ENCODE peak calls at places on chromosomes 12 and 14, in nine cellular contexts. C is GM20000; V is activated T-helper 1 cell treated with anti-CD3 and anti-CD28 coated beads, Interleukin-2, amount 50 U/mL, for 16 hours; O is GM12891; P is ELR; S is occipital lobe; X is NCI-H1436; E is B cell; B is HEK293T. R is an unnamed sample.

GRCh38 chr14:104192146-104192882 is 53.9 kb downstream of the KIF26A start:
- DNase-seq in C (no peak), O (no peak), B (no peak), P (no peak), V (no peak), X (no peak), E (no peak), S (no peak), R (no peak)

GRCh38 chr14:71358209-71358931 is 451.1 kb downstream of the PCNX1 start:
- DNase-seq in P (no peak), V (no peak), C (peak; percentile 35), B (no peak), E (no peak), S (no peak), O (no peak), X (no peak), R (no peak)

GRCh38 chr12:9365296-9365695 is 157.1 kb upstream of the PZP start:
- DNase-seq in P (peak; percentile 20), S (no peak), E (no peak), C (no peak), B (no peak), O (no peak), X (no peak), V (no peak), R (no peak)

GRCh38 chr14:70080081-70080480 is 108.7 kb downstream of the SLC8A3 start:
- DNase-seq in O (no peak), X (no peak), E (no peak), B (no peak), V (no peak), P (no peak), C (no peak), S (no peak), R (no peak)

GRCh38 chr12:111597731-111598636 is 1.1 kb downstream of the ATXN2 start:
- DNase-seq in S (peak; percentile 35), O (peak; percentile 41), E (peak; percentile 52), V (no peak), B (peak; percentile 44), C (peak; percentile 63), P (peak; percentile 56), X (peak; percentile 3), R (peak; percentile 57)

GRCh38 chr14:75831971-75832370 is 149.8 kb downstream of the TGFB3 start:
- DNase-seq in E (no peak), X (no peak), C (no peak), O (no peak), S (no peak), P (peak; percentile 45), B (no peak), V (no peak), R (no peak)

GRCh38 chr12:132471011-132471857 is 18.7 kb upstream of the FBRSL1 start:
- DNase-seq in C (no peak), E (no peak), O (no peak), B (no peak), X (no peak), V (no peak), P (no peak), S (no peak), R (no peak)

GRCh38 chr14:103594265-103594664 is 31.5 kb downstream of the COA8 start:
- DNase-seq in V (no peak), B (no peak), C (no peak), X (no peak), O (no peak), S (peak; percentile 80), E (no peak), P (peak; percentile 97), R (no peak)

GRCh38 chr12:2895511-2895910 is 4.8 kb downstream of the TULP3 start:
- DNase-seq in E (no peak), X (no peak), S (no peak), C (no peak), V (no peak), B (no peak), P (peak; percentile 57), O (no peak), R (no peak)

GRCh38 chr12:29264424-29264823 is 115.3 kb downstream of the FAR2 start:
- DNase-seq in S (no peak), C (no peak), X (no peak), O (no peak), B (no peak), V (no peak), P (no peak), E (no peak), R (no peak)

GRCh38 chr14:69879175-69880047 is at the start of gene SMOC1:
- DNase-seq in V (no peak), B (peak; percentile 93), S (peak; percentile 40), E (no peak), C (peak; percentile 75), O (peak; percentile 35), X (peak; percentile 40), P (no peak), R (no peak)

GRCh38 chr12:66832997-66833396 is 154.1 kb upstream of the GRIP1 start:
- DNase-seq in V (no peak), S (no peak), C (no peak), B (no peak), O (no peak), E (no peak), X (no peak), P (no peak), R (no peak)

GRCh38 chr14:45252356-45253069 is 489 bp downstream of the MIS18BP1 start:
- DNase-seq in X (no peak), P (peak; percentile 50), S (no peak), B (no peak), C (no peak), O (no peak), E (no peak), V (no peak), R (no peak)

GRCh38 chr12:94285954-94286579 is 137.7 kb downstream of the PLXNC1 start:
- DNase-seq in X (no peak), E (no peak), O (no peak), B (no peak), S (no peak), V (no peak), C (no peak), P (no peak), R (no peak)

GRCh38 chr12:47757840-47758583 is 668 bp downstream of the RAPGEF3 start:
- DNase-seq in B (no peak), X (no peak), V (no peak), E (no peak), O (no peak), S (no peak), C (no peak), P (no peak), R (no peak)

GRCh38 chr14:77037338-77037782 is 8.9 kb upstream of the IRF2BPL start:
- DNase-seq in B (no peak), X (peak; percentile 57), V (no peak), S (no peak), P (no peak), O (no peak), C (no peak), E (no peak), R (no peak)

GRCh38 chr12:132319991-132320570 is 9.3 kb downstream of the GALNT9 start:
- DNase-seq in P (no peak), V (no peak), O (no peak), C (no peak), E (no peak), X (no peak), S (peak; percentile 14), B (no peak), R (no peak)

GRCh38 chr14:72961579-72962335 is 35.5 kb downstream of the DCAF4 start:
- DNase-seq in E (no peak), O (no peak), P (peak; percentile 75), V (no peak), B (no peak), C (no peak), S (no peak), X (no peak), R (no peak)

GRCh38 chr14:41986726-41987125 is 380.1 kb downstream of the LRFN5 start:
- DNase-seq in O (no peak), X (no peak), B (no peak), V (no peak), P (peak; percentile 68), E (no peak), S (no peak), C (no peak), R (no peak)

GRCh38 chr12:61072717-61073116 is 1187.5 kb upstream of the USP15 start:
- DNase-seq in P (no peak), O (no peak), V (no peak), X (no peak), S (no peak), C (no peak), E (no peak), B (no peak), R (no peak)

GRCh38 chr12:122788387-122788786 is 14.0 kb downstream of the CCDC62 start:
- DNase-seq in P (peak; percentile 41), E (no peak), B (no peak), O (no peak), X (no peak), S (no peak), C (no peak), V (no peak), R (no peak)

GRCh38 chr12:108649668-108650067 is 16.0 kb upstream of the SELPLG start:
- DNase-seq in X (no peak), C (no peak), P (peak; percentile 92), S (no peak), B (no peak), E (no peak), O (no peak), V (no peak), R (no peak)

GRCh38 chr12:118402251-118402650 is 25.9 kb downstream of the SUDS3 start:
- DNase-seq in P (peak; percentile 60), S (no peak), B (no peak), C (no peak), X (no peak), V (no peak), E (no peak), O (no peak), R (no peak)

GRCh38 chr14:37443461-37443860 is 151.6 kb downstream of the FOXA1 start:
- DNase-seq in C (no peak), S (no peak), V (no peak), P (no peak), E (no peak), X (no peak), B (no peak), O (no peak), R (no peak)

GRCh38 chr12:6201199-6201608 is 1.0 kb downstream of the CD9 start:
- DNase-seq in E (peak; percentile 44), P (no peak), V (no peak), O (no peak), B (no peak), X (no peak), S (no peak), C (no peak), R (no peak)

GRCh38 chr14:73198253-73198652 is 39.1 kb upstream of the PAPLN start:
- DNase-seq in O (no peak), B (no peak), X (no peak), E (no peak), C (no peak), P (no peak), V (no peak), S (no peak), R (no peak)

GRCh38 chr12:3658327-3659163 is 94.4 kb downstream of the CRACR2A start:
- DNase-seq in X (no peak), P (peak; percentile 51), V (no peak), B (no peak), C (peak; percentile 39), E (no peak), S (no peak), O (peak; percentile 44), R (no peak)

R was measured in mesothelial cell of epicardium.